ENCODE peak calls at places on chromosomes 1 and 21, in four cellular contexts. K is IMR-90, F is fibroblast of lung, N is endothelial cell. H is an unnamed sample.

GRCh38 chr1:226776975-226777374 is 37.9 kb upstream of the ITPKB start:
- DNase-seq in K (no peak), F (no peak), N (no peak), H (no peak)

GRCh38 chr21:34061983-34062382 is 11.4 kb upstream of the MRPS6 start:
- DNase-seq in K (no peak), F (no peak), N (no peak), H (no peak)

GRCh38 chr1:77888071-77888428 is 374 bp upstream of the NEXN start:
- DNase-seq in K (peak), F (peak), N (no peak), H (no peak)

GRCh38 chr1:26184883-26185282 is 5.5 kb upstream of the CATSPER4 start:
- DNase-seq in K (no peak), F (no peak), N (no peak), H (no peak)

GRCh38 chr1:40665335-40666171 is at the start of gene RIMS3:
- DNase-seq in K (peak), F (peak), N (peak), H (peak)

GRCh38 chr21:41648591-41649031 is 118.2 kb downstream of the RIPK4 start:
- DNase-seq in K (peak), F (peak), N (no peak), H (no peak)

GRCh38 chr1:150281221-150281757 is 1.1 kb upstream of the CIART start:
- DNase-seq in K (peak), F (peak), N (peak), H (peak)

GRCh38 chr1:241600496-241600901 is 39.7 kb downstream of the CHML start:
- DNase-seq in K (peak), F (peak), N (no peak), H (no peak)

GRCh38 chr1:115978292-115978941 is 2.1 kb downstream of the SLC22A15 start:
- DNase-seq in K (no peak), F (no peak), N (no peak), H (no peak)

GRCh38 chr1:241589524-241589923 is 50.6 kb downstream of the CHML start:
- DNase-seq in K (no peak), F (no peak), N (no peak), H (no peak)

GRCh38 chr1:242004751-242005495 is 6.0 kb upstream of the MAP1LC3C start:
- DNase-seq in K (no peak), F (peak), N (no peak), H (no peak)

GRCh38 chr1:219907772-219908070 is 20.6 kb downstream of the SLC30A10 start:
- DNase-seq in K (no peak), F (no peak), N (no peak), H (no peak)

GRCh38 chr1:155003227-155003765 is 694 bp downstream of the ZBTB7B start:
- DNase-seq in K (no peak), F (peak), N (peak), H (no peak)

GRCh38 chr1:119713039-119713537 is 1.4 kb downstream of the PHGDH start:
- DNase-seq in K (peak), F (peak), N (no peak), H (peak)

GRCh38 chr1:61444277-61444676 is 280.7 kb downstream of the TM2D1 start:
- DNase-seq in K (no peak), F (no peak), N (no peak), H (no peak)

GRCh38 chr1:245263701-245264100 is 108.9 kb downstream of the KIF26B start:
- DNase-seq in K (no peak), F (no peak), N (no peak), H (no peak)

GRCh38 chr1:83670891-83671565 is 327.9 kb downstream of the TTLL7 start:
- DNase-seq in K (no peak), F (no peak), N (no peak), H (no peak)

H was measured in neuronal stem cell.